ENCODE peak calls at places on chromosomes 11 and 22, in eight cellular contexts. Z, R, U, K, V, O, H and X are unnamed samples.

GRCh38 chr11:114746013-114746412 is 67.7 kb downstream of the NXPE2 start:
- DNase-seq in Z (no peak), R (no peak), U (no peak), K (no peak), V (no peak), O (no peak), H (no peak), X (no peak)

GRCh38 chr11:27118371-27118770 is 77.8 kb downstream of the BBOX1 start:
- DNase-seq in Z (no peak), R (peak), U (no peak), K (no peak), V (no peak), O (no peak), H (no peak), X (no peak)

GRCh38 chr11:45879803-45880685 is 5.4 kb upstream of the MAPK8IP1 start:
- DNase-seq in Z (no peak), R (peak), U (no peak), K (no peak), V (no peak), O (no peak), H (no peak), X (no peak)

GRCh38 chr22:40462195-40462988 is 92.0 kb downstream of the SGSM3 start:
- DNase-seq in Z (no peak), R (no peak), U (no peak), K (no peak), V (no peak), O (no peak), H (no peak), X (no peak)

GRCh38 chr11:33685061-33685460 is 15.6 kb downstream of the C11orf91 start:
- DNase-seq in Z (no peak), R (peak), U (no peak), K (no peak), V (no peak), O (no peak), H (no peak), X (no peak)

GRCh38 chr22:41000040-41000565 is 48.9 kb downstream of the RBX1 start:
- DNase-seq in Z (no peak), R (no peak), U (no peak), K (no peak), V (no peak), O (no peak), H (no peak), X (no peak)

GRCh38 chr11:70854891-70855556 is 397.4 kb downstream of the SHANK2 start:
- DNase-seq in Z (no peak), R (no peak), U (no peak), K (peak), V (no peak), O (no peak), H (no peak), X (no peak)

GRCh38 chr11:8937659-8938058 is 4.9 kb upstream of the C11orf16 start:
- DNase-seq in Z (no peak), R (no peak), U (no peak), K (no peak), V (no peak), O (no peak), H (no peak), X (no peak)

GRCh38 chr11:9728058-9728457 is 64.2 kb downstream of the SWAP70 start:
- DNase-seq in Z (no peak), R (no peak), U (no peak), K (no peak), V (no peak), O (no peak), H (no peak), X (no peak)

GRCh38 chr11:132898676-132899075 is 633.6 kb downstream of the OPCML start:
- DNase-seq in Z (no peak), R (no peak), U (no peak), K (no peak), V (no peak), O (no peak), H (no peak), X (no peak)

GRCh38 chr22:32341122-32341740 is 16.4 kb upstream of the RFPL3 start:
- DNase-seq in Z (no peak), R (no peak), U (no peak), K (no peak), V (no peak), O (peak), H (no peak), X (no peak)

GRCh38 chr11:11580831-11581492 is 40.8 kb downstream of the GALNT18 start:
- DNase-seq in Z (peak), R (no peak), U (no peak), K (peak), V (peak), O (no peak), H (no peak), X (no peak)

GRCh38 chr22:26474687-26475086 is 8.9 kb downstream of the HPS4 start:
- DNase-seq in Z (no peak), R (no peak), U (no peak), K (no peak), V (no peak), O (no peak), H (no peak), X (no peak)

GRCh38 chr11:104997288-104997687 is 25.7 kb downstream of the CASP5 start:
- DNase-seq in Z (no peak), R (peak), U (no peak), K (no peak), V (no peak), O (no peak), H (no peak), X (no peak)

GRCh38 chr11:20067665-20068064 is 92.6 kb downstream of the DBX1 start:
- DNase-seq in Z (no peak), R (no peak), U (no peak), K (no peak), V (no peak), O (no peak), H (no peak), X (no peak)

GRCh38 chr11:97667057-97667456 is 1277.2 kb downstream of the JRKL start:
- DNase-seq in Z (no peak), R (no peak), U (no peak), K (no peak), V (peak), O (no peak), H (no peak), X (no peak)

GRCh38 chr11:2995091-2995561 is 3.0 kb upstream of the NAP1L4 start:
- DNase-seq in Z (no peak), R (no peak), U (no peak), K (no peak), V (peak), O (no peak), H (no peak), X (no peak)

GRCh38 chr22:44185237-44186120 is 4.8 kb downstream of the PARVG start:
- DNase-seq in Z (no peak), R (no peak), U (no peak), K (no peak), V (no peak), O (no peak), H (no peak), X (no peak)

GRCh38 chr11:101974255-101974654 is 57.9 kb upstream of the ANGPTL5 start:
- DNase-seq in Z (no peak), R (peak), U (no peak), K (no peak), V (no peak), O (no peak), H (no peak), X (no peak)

GRCh38 chr22:25736378-25737011 is 5.5 kb upstream of the MYO18B start:
- DNase-seq in Z (no peak), R (no peak), U (no peak), K (no peak), V (no peak), O (no peak), H (no peak), X (no peak)

GRCh38 chr11:112555491-112556364 is 295.1 kb upstream of the PLET1 start:
- DNase-seq in Z (peak), R (peak), U (peak), K (peak), V (no peak), O (peak), H (peak), X (peak)

GRCh38 chr11:29300441-29300840 is 716.4 kb downstream of the KCNA4 start:
- DNase-seq in Z (no peak), R (peak), U (no peak), K (no peak), V (no peak), O (no peak), H (no peak), X (no peak)

GRCh38 chr11:107791343-107792048 is 67.1 kb downstream of the SLC35F2 start:
- DNase-seq in Z (no peak), R (no peak), U (no peak), K (no peak), V (no peak), O (no peak), H (no peak), X (no peak)

DNA sequence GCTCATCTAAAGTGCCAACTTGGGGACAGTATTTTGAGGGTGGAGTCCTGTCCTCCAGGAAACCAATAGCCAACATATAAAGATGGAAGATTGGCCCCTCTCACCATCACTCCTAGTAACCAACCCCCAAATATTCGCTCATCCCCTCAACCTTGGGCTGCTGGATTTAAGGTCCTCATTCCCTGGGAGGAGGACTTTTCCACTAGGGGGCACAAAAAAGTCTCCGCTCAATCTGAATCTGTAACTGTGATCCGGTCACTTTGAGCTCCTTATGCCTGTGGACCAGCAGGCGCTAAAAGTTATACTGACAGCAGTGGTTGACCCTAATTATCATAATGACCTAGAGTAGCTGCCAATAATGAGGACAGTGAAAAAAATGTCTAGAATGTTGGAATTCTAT is 20.5 kb upstream of the CLPB start:
- DNase-seq in Z (no peak), R (no peak), U (no peak), K (no peak), V (no peak), O (peak), H (no peak), X (no peak)
- TF ChIP-seq CTCF in Z (no peak), R (peak), U (no peak), K (peak), V (no peak), O (peak), H (no peak), X (no peak)

GRCh38 chr22:16783930-16784354 is 41.3 kb downstream of the XKR3 start:
- DNase-seq in Z (no peak), R (peak), U (no peak), K (peak), V (no peak), O (peak), H (no peak), X (no peak)
- TF ChIP-seq CTCF in Z (peak), R (peak), U (peak), K (peak), V (no peak), O (peak), H (no peak), X (no peak)

GRCh38 chr11:77081381-77081851 is 14.6 kb downstream of the CAPN5 start:
- DNase-seq in Z (no peak), R (no peak), U (no peak), K (peak), V (no peak), O (no peak), H (peak), X (peak)

GRCh38 chr11:77082838-77083552 is 16.2 kb downstream of the CAPN5 start:
- DNase-seq in Z (peak), R (peak), U (no peak), K (peak), V (no peak), O (no peak), H (no peak), X (no peak)

GRCh38 chr11:77081976-77082836 is 15.4 kb downstream of the CAPN5 start:
- DNase-seq in Z (no peak), R (no peak), U (no peak), K (peak), V (no peak), O (no peak), H (no peak), X (peak)

GRCh38 chr11:77079666-77080065 is 12.9 kb downstream of the CAPN5 start:
- DNase-seq in Z (no peak), R (no peak), U (no peak), K (no peak), V (no peak), O (no peak), H (no peak), X (no peak)

DNA sequence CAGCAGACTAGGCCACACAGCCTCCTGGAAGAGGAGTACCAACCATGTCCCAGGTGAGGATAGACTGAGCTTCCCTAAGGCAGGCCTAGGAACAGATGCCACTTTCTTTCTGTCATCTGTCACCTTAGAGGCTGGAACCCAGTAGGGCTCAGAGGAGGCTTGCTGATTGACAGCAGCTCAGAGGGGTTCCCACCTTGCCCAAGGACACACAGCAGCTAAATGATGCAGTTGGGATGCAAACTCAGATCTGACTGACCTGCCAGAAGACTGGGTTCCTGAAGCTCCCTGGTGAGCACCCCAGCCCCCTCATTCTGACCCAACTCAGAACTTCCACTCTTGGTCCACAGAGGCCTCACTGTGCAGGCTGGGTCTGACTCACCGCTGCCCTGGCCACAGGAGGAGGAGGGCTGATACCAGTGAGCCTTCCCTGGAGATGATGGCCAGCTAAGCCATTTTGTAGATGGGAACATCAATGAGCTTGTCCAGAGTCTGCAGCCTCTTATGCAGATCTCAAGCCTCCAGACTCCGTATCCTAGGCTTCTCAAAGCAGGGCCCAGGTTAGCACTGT is 14.0 kb downstream of the CAPN5 start:
- DNase-seq in Z (no peak), R (peak), U (no peak), K (no peak), V (no peak), O (no peak), H (no peak), X (peak)
- TF ChIP-seq CTCF in Z (no peak), R (no peak), U (no peak), K (no peak), V (no peak), O (no peak), H (no peak), X (no peak)

GRCh38 chr11:706957-707816 is 1.2 kb downstream of the EPS8L2 start:
- DNase-seq in Z (no peak), R (peak), U (no peak), K (peak), V (peak), O (peak), H (peak), X (no peak)
- TF ChIP-seq CTCF in Z (no peak), R (no peak), U (no peak), K (no peak), V (no peak), O (peak), H (no peak), X (no peak)